ENCODE peak calls at places on chromosomes 6 and 20, in seven cellular contexts. R, A, N, P, W, E and M are unnamed samples.

GRCh38 chr20:1229541-1229940 is 3.7 kb downstream of the RAD21L1 start:
- DNase-seq in N (no peak), R (no peak), W (no peak), E (no peak), A (no peak), P (no peak), M (no peak)

GRCh38 chr6:17615794-17616193 is 15.7 kb downstream of the FAM8A1 start:
- DNase-seq in N (no peak), E (no peak), A (no peak), P (no peak), R (no peak), W (no peak), M (no peak)

GRCh38 chr6:109455161-109455501 is 441 bp downstream of the MICAL1 start:
- DNase-seq in R (peak; percentile 77), E (peak; percentile 32), A (peak; percentile 17), P (no peak), N (no peak), W (no peak), M (peak; percentile 39)

GRCh38 chr20:59634435-59635005 is 30.2 kb downstream of the PHACTR3 start:
- DNase-seq in P (peak; percentile 22), R (no peak), N (no peak), W (no peak), E (no peak), A (no peak), M (no peak)

GRCh38 chr6:141451508-141452353 is 681.0 kb upstream of the GJE1 start:
- DNase-seq in W (no peak), E (no peak), R (no peak), P (no peak), A (no peak), N (no peak), M (no peak)

GRCh38 chr20:35317416-35317815 is 25.2 kb upstream of the FAM83C start:
- DNase-seq in R (no peak), N (no peak), A (no peak), P (no peak), E (no peak), W (no peak), M (no peak)

GRCh38 chr6:157240059-157240959 is 83.0 kb downstream of the TMEM242 start:
- DNase-seq in P (no peak), R (peak; percentile 78), E (no peak), W (no peak), N (peak; percentile 84), A (no peak), M (no peak)

GRCh38 chr6:150631283-150631981 is 31.7 kb downstream of the PLEKHG1 start:
- DNase-seq in N (no peak), E (no peak), W (no peak), A (no peak), R (no peak), P (no peak), M (no peak)

GRCh38 chr6:126643352-126643751 is 303.4 kb downstream of the CENPW start:
- DNase-seq in N (peak; percentile 10), P (no peak), A (no peak), E (no peak), W (no peak), R (peak; percentile 21), M (no peak)

GRCh38 chr6:130240232-130240631 is 17.5 kb upstream of the SAMD3 start:
- DNase-seq in N (no peak), A (no peak), W (no peak), P (no peak), E (no peak), R (no peak), M (no peak)

GRCh38 chr20:19589731-19590362 is 168.2 kb upstream of the RIN2 start:
- DNase-seq in E (no peak), R (no peak), W (no peak), A (no peak), P (no peak), N (no peak), M (no peak)

GRCh38 chr20:11158589-11158988 is 484.8 kb upstream of the JAG1 start:
- DNase-seq in E (no peak), A (no peak), P (no peak), N (no peak), R (no peak), W (no peak), M (no peak)

GRCh38 chr6:114343782-114344144 is 940 bp upstream of the HS3ST5 start:
- DNase-seq in R (no peak), A (no peak), W (no peak), E (no peak), N (no peak), P (no peak), M (no peak)

GRCh38 chr6:20340056-20340455 is 61.6 kb upstream of the E2F3 start:
- DNase-seq in N (no peak), E (no peak), W (no peak), R (no peak), A (no peak), P (no peak), M (no peak)

GRCh38 chr20:361562-361961 is 14.7 kb downstream of the NRSN2 start:
- DNase-seq in N (no peak), R (no peak), A (no peak), P (no peak), W (no peak), E (no peak), M (no peak)

GRCh38 chr6:169981568-169981967 is 230.1 kb downstream of the ERMARD start:
- DNase-seq in N (no peak), W (no peak), P (no peak), A (no peak), E (no peak), R (no peak), M (no peak)

GRCh38 chr6:147078602-147079001 is 125.6 kb upstream of the STXBP5 start:
- DNase-seq in N (no peak), W (no peak), P (no peak), R (no peak), E (no peak), A (no peak), M (no peak)

GRCh38 chr20:19952392-19952791 is 64.8 kb upstream of the NAA20 start:
- DNase-seq in N (no peak), E (no peak), P (no peak), W (no peak), A (no peak), R (no peak), M (no peak)

GRCh38 chr20:4920131-4920530 is 81.2 kb downstream of the SLC23A2 start:
- DNase-seq in W (no peak), E (no peak), N (no peak), R (no peak), A (no peak), P (no peak), M (no peak)

GRCh38 chr20:17752452-17752851 is 52.7 kb downstream of the BANF2 start:
- DNase-seq in A (no peak), R (no peak), E (no peak), N (no peak), W (no peak), P (no peak), M (no peak)
- H3K9me3 ChIP-seq in A (no peaks in the 10 kb centered on the region), R (no peaks in the 10 kb centered on the region), E (no peaks in the 10 kb centered on the region), N (no peaks in the 10 kb centered on the region), W (no peaks in the 10 kb centered on the region), P (no peaks in the 10 kb centered on the region), M (no peaks in the 10 kb centered on the region)

DNA sequence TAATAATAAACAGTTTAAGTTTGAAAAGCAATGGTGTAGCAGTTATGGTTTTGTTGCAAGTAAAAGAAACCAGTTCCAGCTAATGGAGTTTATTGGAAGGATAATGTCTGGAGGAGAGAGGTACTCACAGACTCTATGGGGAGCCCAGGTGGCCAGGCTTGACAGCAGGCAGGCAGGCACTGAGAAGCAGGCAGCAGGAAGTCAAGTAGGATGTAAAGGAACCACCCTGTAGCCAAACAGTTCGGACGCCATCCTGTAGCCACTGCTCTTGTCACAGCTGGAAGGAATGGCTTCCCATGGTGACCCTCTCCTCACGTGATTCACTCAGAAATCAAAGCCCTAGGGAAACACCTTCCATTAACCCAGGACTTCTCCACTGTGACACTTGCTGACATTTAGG is 96.7 kb upstream of the MC3R start:
- DNase-seq in P (no peak), N (no peak), R (no peak), A (no peak), E (no peak), W (no peak), M (no peak)
- H3K9me3 ChIP-seq in P (peaks cover 4% of the 10 kb centered on the region), N (no peaks in the 10 kb centered on the region), R (no peaks in the 10 kb centered on the region), A (no peaks in the 10 kb centered on the region), E (no peaks in the 10 kb centered on the region), W (no peaks in the 10 kb centered on the region), M (no peaks in the 10 kb centered on the region)

DNA sequence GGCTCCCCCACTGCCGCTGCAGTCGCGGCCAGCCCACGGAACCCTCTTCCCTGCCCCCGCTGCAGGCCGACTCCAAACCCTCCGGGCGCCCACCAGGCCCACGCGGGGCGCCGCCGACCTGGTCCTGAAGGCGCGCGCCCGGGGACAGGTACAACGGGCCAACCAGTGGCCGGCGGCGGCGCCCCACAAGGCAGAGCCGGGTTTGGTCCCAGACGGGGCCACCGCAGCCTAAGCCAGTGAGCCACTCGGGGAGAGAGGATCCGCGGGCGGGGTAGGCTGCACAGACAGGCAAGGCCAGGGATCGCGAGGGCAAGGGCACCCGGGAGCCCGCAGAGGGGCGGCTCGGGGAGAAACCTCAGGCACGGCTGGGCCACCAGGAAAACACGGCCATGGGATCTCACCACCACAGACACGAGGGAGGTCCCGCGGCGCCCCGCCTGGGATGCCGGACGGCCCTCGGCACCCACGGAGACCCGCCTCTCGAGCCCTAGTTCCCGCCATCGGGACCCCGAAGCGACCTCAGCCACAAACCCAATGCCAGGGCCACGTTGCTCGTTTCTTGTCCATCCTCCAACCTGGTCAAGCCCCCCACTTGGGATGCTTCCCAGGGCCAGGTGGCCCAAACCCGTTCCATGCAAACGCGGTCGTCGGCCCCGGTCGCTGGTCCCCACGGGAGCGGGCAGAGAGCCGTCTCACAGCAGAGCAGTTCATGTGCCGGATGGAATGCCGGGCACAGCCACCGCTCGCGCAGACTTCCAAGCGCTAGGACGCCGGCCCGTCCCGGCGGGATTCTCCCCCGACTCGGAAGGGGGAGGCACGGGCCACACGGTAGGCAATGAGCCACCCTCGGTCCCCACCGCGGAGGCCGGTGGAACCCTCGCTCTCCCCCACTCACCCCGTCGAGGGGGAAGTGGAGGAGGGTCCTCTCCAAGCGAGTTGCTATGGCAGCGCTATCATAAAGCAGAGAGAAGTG is 1956.6 kb upstream of the DEFB115 start:
- DNase-seq in E (no peak), P (no peak), A (no peak), W (no peak), N (no peak), R (no peak), M (no peak)
- H3K9me3 ChIP-seq in E (no peaks in the 10 kb centered on the region), P (peaks cover 53% of the 10 kb centered on the region), A (peaks cover 13% of the 10 kb centered on the region), W (no peaks in the 10 kb centered on the region), N (no peaks in the 10 kb centered on the region), R (no peaks in the 10 kb centered on the region), M (no peaks in the 10 kb centered on the region)

GRCh38 chr6:4861564-4861963 is 85.4 kb downstream of the CDYL start:
- DNase-seq in E (no peak), W (no peak), N (no peak), A (no peak), P (no peak), R (no peak), M (no peak)

GRCh38 chr6:4860387-4860786 is 84.2 kb downstream of the CDYL start:
- DNase-seq in P (no peak), E (no peak), R (no peak), W (no peak), N (no peak), A (no peak), M (no peak)

DNA sequence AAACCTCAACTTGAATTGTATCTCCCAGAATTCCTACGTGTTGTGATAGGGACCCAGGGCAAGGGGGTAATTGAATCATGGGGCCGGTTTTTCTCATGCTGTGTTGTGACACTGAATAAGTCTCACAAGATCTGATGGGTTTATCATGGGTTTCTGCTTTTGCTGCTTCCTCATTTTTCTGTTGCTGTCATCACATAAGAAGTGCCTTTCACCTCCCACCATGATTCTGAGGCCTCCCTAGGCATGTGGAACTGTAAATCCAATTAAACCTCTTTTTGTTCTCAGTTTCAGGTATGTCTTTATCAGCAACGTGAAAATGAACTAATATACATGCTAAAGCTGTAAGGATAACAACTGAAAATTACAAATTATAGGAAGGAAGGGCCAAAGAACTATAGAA is 88.3 kb downstream of the CDYL start:
- DNase-seq in N (no peak), P (no peak), W (no peak), R (no peak), A (no peak), E (no peak), M (no peak)
- H3K9me3 ChIP-seq in N (peaks cover 19% of the 10 kb centered on the region), P (peaks cover 3% of the 10 kb centered on the region), W (no peaks in the 10 kb centered on the region), R (no peaks in the 10 kb centered on the region), A (peaks cover 32% of the 10 kb centered on the region), E (peaks cover 11% of the 10 kb centered on the region), M (peaks cover 5% of the 10 kb centered on the region)